ENCODE peak calls at places on chromosomes 2 and 18, in eight cellular contexts. R is activated T-cell treated with anti-CD3 and anti-CD28 coated beads for 1 hour; C is activated CD4-positive, alpha-beta memory T cell treated with anti-CD3 and anti-CD28 coated beads, Interleukin-2, amount 10 ng/mL, durations not matched to agents 7 days and 5 days; I is astrocyte of the spinal cord; S is endothelial cell of umbilical vein; E is HL-60; K is stimulated activated naive B cell treated with anti-CD40 and anti-IgM and Interleukin-4, amounts not matched to agents 10 μg/mL and 1 μg/mL and 100 μg/mL, for 72 hours; Y is HTR-8/SVneo. Q is an unnamed sample.

GRCh38 chr2:123195957-123196356 is 829.1 kb upstream of the CNTNAP5 start:
- DNase-seq in R (no peak), C (no peak), I (no peak), S (no peak), E (no peak), K (no peak), Y (no peak), Q (no peak)

GRCh38 chr2:174300114-174300513 is 34.6 kb upstream of the SP9 start:
- DNase-seq in R (no peak), C (no peak), I (no peak), S (no peak), E (no peak), K (no peak), Y (no peak), Q (no peak)

GRCh38 chr2:149141046-149141445 is 102.5 kb downstream of the LYPD6B start:
- DNase-seq in R (no peak), C (no peak), I (no peak), S (no peak), E (no peak), K (no peak), Y (no peak), Q (no peak)

GRCh38 chr2:130824492-130825061 is 12.1 kb upstream of the ARHGEF4 start:
- DNase-seq in R (peak), C (peak), I (peak), S (peak), E (no peak), K (peak), Y (peak), Q (peak)

GRCh38 chr2:216478151-216478550 is 20.5 kb upstream of the RPL37A start:
- DNase-seq in R (no peak), C (no peak), I (peak), S (peak), E (no peak), K (no peak), Y (peak), Q (peak)

GRCh38 chr2:127176371-127177311 is 43.5 kb downstream of the CYP27C1 start:
- DNase-seq in R (no peak), C (no peak), I (no peak), S (no peak), E (no peak), K (no peak), Y (no peak), Q (no peak)

GRCh38 chr2:32926708-32927084 is 20.1 kb upstream of the LTBP1 start:
- DNase-seq in R (no peak), C (no peak), I (peak), S (peak), E (no peak), K (no peak), Y (no peak), Q (no peak)

GRCh38 chr2:175049671-175050070 is 44.5 kb upstream of the CHN1 start:
- DNase-seq in R (no peak), C (no peak), I (no peak), S (no peak), E (no peak), K (no peak), Y (no peak), Q (no peak)

GRCh38 chr2:240584486-240585031 is 2.0 kb upstream of the CAPN10 start:
- DNase-seq in R (no peak), C (no peak), I (no peak), S (no peak), E (peak), K (peak), Y (no peak), Q (peak)

GRCh38 chr18:36420826-36421225 is 123.3 kb downstream of the FHOD3 start:
- DNase-seq in R (no peak), C (no peak), I (peak), S (no peak), E (no peak), K (no peak), Y (no peak), Q (no peak)

GRCh38 chr2:50178050-50178449 is 853.9 kb downstream of the NRXN1 start:
- DNase-seq in R (no peak), C (no peak), I (no peak), S (no peak), E (no peak), K (no peak), Y (no peak), Q (no peak)

GRCh38 chr2:222451270-222451674 is 26.9 kb downstream of the SGPP2 start:
- DNase-seq in R (no peak), C (no peak), I (no peak), S (no peak), E (no peak), K (no peak), Y (no peak), Q (no peak)